ENCODE peak calls at places on chromosome 12, in nine cellular contexts. T is IMR-90, F is GM10248, W is GF-D8, I is stomach, V is T-helper 17 cell, L is cardiac fibroblast, R is NCI-H146, Z is heart right ventricle. G is an unnamed sample.

GRCh38 chr12:3097186-3097804 is 20.1 kb downstream of the TSPAN9 start:
- DNase-seq in T (peak), F (no peak), W (peak), I (peak), V (no peak), L (peak), R (no peak), Z (peak), G (no peak)

GRCh38 chr12:108635201-108635996 is 1.7 kb upstream of the SELPLG start:
- DNase-seq in T (peak), F (peak), W (peak), I (no peak), V (no peak), L (no peak), R (no peak), Z (no peak), G (peak)

GRCh38 chr12:31491819-31492598 is 98.9 kb downstream of the DENND5B start:
- DNase-seq in T (peak), F (no peak), W (no peak), I (no peak), V (no peak), L (peak), R (peak), Z (no peak), G (no peak)

GRCh38 chr12:52191841-52192791 is at the start of gene KRT80:
- DNase-seq in T (peak), F (no peak), W (peak), I (peak), V (no peak), L (peak), R (peak), Z (peak), G (no peak)

GRCh38 chr12:53053223-53054111 is 3.6 kb downstream of the TNS2 start:
- DNase-seq in T (no peak), F (no peak), W (no peak), I (peak), V (peak), L (no peak), R (peak), Z (peak), G (peak)

GRCh38 chr12:15982471-15982870 is 71.3 kb downstream of the DERA start:
- DNase-seq in T (peak), F (no peak), W (no peak), I (no peak), V (no peak), L (peak), R (no peak), Z (no peak), G (no peak)

GRCh38 chr12:117441751-117442150 is 80.3 kb upstream of the NOS1 start:
- DNase-seq in T (no peak), F (no peak), W (no peak), I (no peak), V (no peak), L (no peak), R (no peak), Z (peak), G (no peak)

GRCh38 chr12:31119531-31120211 is 46.0 kb downstream of the DDX11 start:
- DNase-seq in T (no peak), F (no peak), W (no peak), I (no peak), V (no peak), L (no peak), R (peak), Z (no peak), G (no peak)

GRCh38 chr12:118689793-118690192 is 291.5 kb upstream of the SRRM4 start:
- DNase-seq in T (no peak), F (peak), W (no peak), I (no peak), V (no peak), L (no peak), R (no peak), Z (no peak), G (no peak)

GRCh38 chr12:1804545-1805332 is 15.6 kb upstream of the LRTM2 start:
- DNase-seq in T (peak), F (peak), W (peak), I (peak), V (peak), L (peak), R (peak), Z (peak), G (peak)

GRCh38 chr12:91980345-91980744 is 165.3 kb downstream of the BTG1 start:
- DNase-seq in T (no peak), F (no peak), W (no peak), I (no peak), V (no peak), L (peak), R (no peak), Z (no peak), G (no peak)

GRCh38 chr12:121964813-121965643 is 46.6 kb downstream of the CFAP251 start:
- DNase-seq in T (peak), F (no peak), W (no peak), I (no peak), V (no peak), L (peak), R (no peak), Z (no peak), G (no peak)

GRCh38 chr12:7123806-7124519 is 4.7 kb downstream of the RBP5 start:
- DNase-seq in T (no peak), F (no peak), W (no peak), I (no peak), V (no peak), L (no peak), R (no peak), Z (no peak), G (no peak)

GRCh38 chr12:51293693-51294092 is 23.5 kb upstream of the SMAGP start:
- DNase-seq in T (peak), F (no peak), W (no peak), I (no peak), V (no peak), L (no peak), R (no peak), Z (no peak), G (no peak)

GRCh38 chr12:63804746-63805145 is 25.0 kb downstream of the RXYLT1 start:
- DNase-seq in T (peak), F (no peak), W (no peak), I (no peak), V (no peak), L (no peak), R (no peak), Z (no peak), G (no peak)

GRCh38 chr12:68617160-68617926 is 6.6 kb downstream of the RAP1B start:
- DNase-seq in T (peak), F (no peak), W (no peak), I (no peak), V (no peak), L (peak), R (no peak), Z (no peak), G (no peak)

GRCh38 chr12:104701756-104702155 is 245.0 kb downstream of the CHST11 start:
- DNase-seq in T (no peak), F (no peak), W (no peak), I (peak), V (no peak), L (no peak), R (no peak), Z (no peak), G (peak)

GRCh38 chr12:2290516-2291065 is 237.8 kb downstream of the CACNA1C start:
- DNase-seq in T (no peak), F (no peak), W (no peak), I (no peak), V (no peak), L (no peak), R (no peak), Z (no peak), G (no peak)

GRCh38 chr12:79444089-79444488 is 246.7 kb downstream of the PAWR start:
- DNase-seq in T (peak), F (no peak), W (no peak), I (no peak), V (no peak), L (peak), R (no peak), Z (no peak), G (no peak)

GRCh38 chr12:124881123-124881522 is 17.5 kb upstream of the SCARB1 start:
- DNase-seq in T (no peak), F (no peak), W (peak), I (no peak), V (no peak), L (peak), R (no peak), Z (no peak), G (no peak)

GRCh38 chr12:58067610-58068387 is 126.4 kb downstream of the ATP23 start:
- DNase-seq in T (peak), F (no peak), W (no peak), I (no peak), V (no peak), L (peak), R (no peak), Z (no peak), G (no peak)

G was measured in activated effector memory CD4-positive, alpha-beta T cell treated with anti-CD3 and anti-CD28 coated beads, Interleukin-2, amount 50 U/mL, for 16 hours.